ENCODE peak calls at places on chromosome 4, in six cellular contexts. V is HCT116, A is K562, H is HepG2, S is H1, E is GM12878. L is an unnamed sample.

GRCh38 chr4:146450524-146450923 is 71.2 kb downstream of the SLC10A7 start:
- DNase-seq in V (no peak), A (no peak), H (no peak), S (no peak), E (no peak), L (no peak)

GRCh38 chr4:173736840-173737239 is 206.8 kb upstream of the HAND2 start:
- DNase-seq in V (no peak), A (no peak), H (no peak), S (no peak), E (no peak), L (no peak)

GRCh38 chr4:26736621-26737020 is 124.0 kb upstream of the STIM2 start:
- DNase-seq in V (no peak), A (no peak), H (no peak), S (no peak), E (no peak), L (no peak)

GRCh38 chr4:107906458-107907100 is 24.8 kb upstream of the CYP2U1 start:
- DNase-seq in V (no peak), A (no peak), H (no peak), S (no peak), E (no peak), L (no peak)

GRCh38 chr4:124754671-124755070 is 42.1 kb upstream of the ANKRD50 start:
- DNase-seq in V (no peak), A (no peak), H (no peak), S (no peak), E (no peak), L (no peak)

GRCh38 chr4:20638825-20639224 is 61.4 kb upstream of the PACRGL start:
- DNase-seq in V (no peak), A (no peak), H (no peak), S (peak), E (no peak), L (no peak)

GRCh38 chr4:82423245-82424054 is 6.8 kb downstream of the HNRNPDL start:
- DNase-seq in V (no peak), A (no peak), H (no peak), S (no peak), E (no peak), L (no peak)

GRCh38 chr4:17447675-17448298 is 64.1 kb downstream of the QDPR start:
- DNase-seq in V (peak), A (peak), H (peak), S (peak), E (peak), L (peak)

GRCh38 chr4:153573881-153574807 is 108.0 kb downstream of the TMEM131L start:
- DNase-seq in V (peak), A (peak), H (peak), S (no peak), E (no peak), L (no peak)

GRCh38 chr4:134544303-134544761 is 342.7 kb upstream of the PABPC4L start:
- DNase-seq in V (peak), A (no peak), H (no peak), S (no peak), E (no peak), L (no peak)

GRCh38 chr4:85210353-85210752 is 243.9 kb upstream of the WDFY3 start:
- DNase-seq in V (peak), A (no peak), H (no peak), S (no peak), E (no peak), L (no peak)

GRCh38 chr4:24473309-24473721 is 111.0 kb downstream of the DHX15 start:
- DNase-seq in V (no peak), A (peak), H (no peak), S (peak), E (no peak), L (no peak)

GRCh38 chr4:150116506-150116905 is 38.3 kb downstream of the DCLK2 start:
- DNase-seq in V (no peak), A (no peak), H (no peak), S (no peak), E (no peak), L (no peak)

GRCh38 chr4:8831221-8832129 is 40.2 kb downstream of the HMX1 start:
- DNase-seq in V (no peak), A (no peak), H (no peak), S (no peak), E (no peak), L (no peak)

GRCh38 chr4:152729466-152729865 is 49.7 kb upstream of the TMEM154 start:
- DNase-seq in V (no peak), A (no peak), H (no peak), S (no peak), E (no peak), L (no peak)

GRCh38 chr4:7416745-7417432 is 17.8 kb downstream of the PSAPL1 start:
- DNase-seq in V (no peak), A (no peak), H (no peak), S (peak), E (no peak), L (no peak)

GRCh38 chr4:7894677-7895181 is 44.9 kb downstream of the AFAP1 start:
- DNase-seq in V (no peak), A (no peak), H (no peak), S (no peak), E (no peak), L (no peak)

GRCh38 chr4:99504804-99505502 is 5.9 kb upstream of the C4orf17 start:
- DNase-seq in V (no peak), A (no peak), H (no peak), S (no peak), E (no peak), L (no peak)

GRCh38 chr4:178823673-178824072 is 1381.4 kb upstream of the AGA start:
- DNase-seq in V (no peak), A (no peak), H (no peak), S (no peak), E (no peak), L (no peak)

GRCh38 chr4:183960912-183961569 is 55.9 kb downstream of the STOX2 start:
- DNase-seq in V (no peak), A (no peak), H (no peak), S (no peak), E (no peak), L (no peak)

DNA sequence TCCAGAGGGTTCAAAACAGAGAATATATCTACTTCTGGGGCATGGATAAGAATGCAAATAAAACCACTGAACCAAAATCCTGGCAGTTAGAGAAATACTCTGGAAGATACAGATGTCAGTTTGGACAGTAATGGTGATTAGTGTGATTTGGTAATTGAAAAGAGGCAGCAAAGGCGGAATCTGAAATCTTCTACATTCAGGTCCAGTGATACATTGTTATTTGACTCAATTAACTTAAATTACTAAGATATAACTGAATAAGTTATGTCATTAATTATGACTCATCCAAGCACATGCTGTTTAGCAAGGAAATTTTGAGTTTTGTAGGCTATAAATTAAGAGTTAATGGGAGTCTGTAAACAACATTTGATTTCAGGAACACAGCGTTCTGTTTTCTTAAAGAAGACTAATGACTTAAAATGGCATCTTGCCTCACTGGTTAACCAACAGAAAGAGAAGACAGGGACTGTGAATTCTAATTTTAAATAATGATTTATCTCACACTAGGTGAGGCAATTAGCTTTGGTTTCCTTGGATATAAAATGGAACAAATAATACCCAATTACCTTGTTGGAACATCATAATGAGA is 937.1 kb downstream of the PDHA2 start:
- DNase-seq in V (no peak), A (no peak), H (no peak), S (no peak), E (no peak), L (no peak)
- TF ChIP-seq ATF3 in V (no peak), A (no peak), H (no peak), S (no peak), E (no peak), L (no peak)

DNA sequence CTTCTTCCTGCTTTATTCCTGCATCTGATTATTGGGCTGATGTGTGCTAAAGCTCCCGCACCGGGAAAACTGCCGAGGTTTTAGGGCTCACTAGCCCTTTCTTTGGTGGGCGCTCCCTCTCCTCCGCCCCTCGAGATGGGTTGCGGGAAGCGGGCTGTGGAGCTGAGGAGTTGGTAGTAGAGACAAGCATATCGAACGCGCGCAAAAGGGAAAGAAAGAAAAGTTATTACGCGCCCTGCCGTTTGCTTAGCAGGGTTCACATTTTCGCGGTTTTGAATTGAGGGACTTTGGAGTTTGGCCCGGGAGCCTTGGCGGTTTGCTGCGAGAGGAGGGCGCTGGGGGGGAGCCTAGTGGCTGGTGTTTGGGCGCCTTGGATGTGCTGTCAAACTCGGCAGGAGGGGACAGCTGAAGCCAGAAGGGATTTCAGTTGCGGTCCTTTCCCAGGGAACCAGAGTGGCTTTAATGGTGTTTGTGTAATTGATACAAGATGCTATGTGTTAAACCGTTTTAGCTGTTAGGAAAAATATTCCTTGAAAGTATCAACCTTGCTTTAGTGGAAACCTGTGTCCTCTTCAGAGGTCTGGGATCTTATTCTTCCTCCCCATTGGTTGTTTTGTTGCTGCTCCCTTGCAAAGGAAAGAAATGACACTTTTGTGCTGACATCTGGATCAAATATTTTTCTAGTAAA is 1.1 kb downstream of the GAB1 start:
- DNase-seq in V (no peak), A (no peak), H (peak), S (no peak), E (no peak), L (peak)
- TF ChIP-seq ATF3 in V (no peak), A (no peak), H (no peak), S (no peak), E (no peak), L (no peak)

GRCh38 chr4:180827193-180827592 is 1416.0 kb upstream of the TENM3 start:
- DNase-seq in V (no peak), A (no peak), H (peak), S (no peak), E (no peak), L (no peak)

GRCh38 chr4:180832086-180832485 is 1411.1 kb upstream of the TENM3 start:
- DNase-seq in V (no peak), A (no peak), H (no peak), S (no peak), E (no peak), L (no peak)

GRCh38 chr4:180828455-180829018 is 1414.7 kb upstream of the TENM3 start:
- DNase-seq in V (peak), A (no peak), H (peak), S (no peak), E (no peak), L (no peak)

GRCh38 chr4:180823116-180823515 is 1420.1 kb upstream of the TENM3 start:
- DNase-seq in V (no peak), A (no peak), H (no peak), S (no peak), E (no peak), L (no peak)

GRCh38 chr4:180827610-180828009 is 1415.6 kb upstream of the TENM3 start:
- DNase-seq in V (no peak), A (no peak), H (no peak), S (no peak), E (no peak), L (no peak)
- TF ChIP-seq ATF3 in V (no peak), A (no peak), H (no peak), S (no peak), E (no peak), L (no peak)

GRCh38 chr4:3708103-3708510 is 58.1 kb upstream of the ADRA2C start:
- DNase-seq in V (no peak), A (no peak), H (no peak), S (no peak), E (no peak), L (no peak)
- TF ChIP-seq ATF3 in V (no peak), A (no peak), H (no peak), S (no peak), E (no peak), L (no peak)

GRCh38 chr4:155473420-155474095 is 96.8 kb upstream of the MAP9 start:
- DNase-seq in V (no peak), A (no peak), H (no peak), S (no peak), E (no peak), L (no peak)

GRCh38 chr4:155474758-155475157 is 98.0 kb upstream of the MAP9 start:
- DNase-seq in V (no peak), A (no peak), H (no peak), S (no peak), E (no peak), L (no peak)

GRCh38 chr4:155481150-155481549 is 104.4 kb upstream of the MAP9 start:
- DNase-seq in V (no peak), A (no peak), H (no peak), S (no peak), E (no peak), L (no peak)

GRCh38 chr4:155478336-155478825 is 101.6 kb upstream of the MAP9 start:
- DNase-seq in V (no peak), A (no peak), H (no peak), S (no peak), E (no peak), L (no peak)
- TF ChIP-seq ATF3 in V (no peak), A (no peak), H (no peak), S (no peak), E (no peak), L (no peak)

GRCh38 chr4:5036239-5036638 is 15.0 kb upstream of the STK32B start:
- DNase-seq in V (no peak), A (peak), H (no peak), S (no peak), E (no peak), L (no peak)
- TF ChIP-seq ATF3 in V (no peak), A (no peak), H (no peak), S (no peak), E (no peak), L (no peak)

DNA sequence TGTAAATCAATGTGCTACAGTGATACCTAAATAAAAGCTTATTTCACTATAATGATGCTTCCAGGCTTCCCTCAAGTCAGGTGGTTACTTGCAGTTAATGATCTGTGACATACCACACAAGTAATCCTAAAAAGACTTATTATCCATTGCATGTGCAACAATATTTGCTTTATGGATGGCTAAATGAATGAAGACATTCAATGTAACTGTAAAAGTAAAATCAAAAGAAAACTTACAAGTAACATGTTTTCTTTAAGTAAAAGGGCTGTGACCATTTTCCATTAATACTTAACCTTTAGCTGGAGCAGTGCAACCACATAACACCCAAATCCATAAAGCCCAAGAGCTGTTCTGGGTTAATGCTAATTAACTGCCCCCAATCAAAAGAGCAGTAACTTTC is 42.6 kb downstream of the RAB28 start:
- DNase-seq in V (no peak), A (no peak), H (no peak), S (no peak), E (no peak), L (no peak)
- TF ChIP-seq ATF3 in V (no peak), A (no peak), H (no peak), S (no peak), E (no peak), L (no peak)

DNA sequence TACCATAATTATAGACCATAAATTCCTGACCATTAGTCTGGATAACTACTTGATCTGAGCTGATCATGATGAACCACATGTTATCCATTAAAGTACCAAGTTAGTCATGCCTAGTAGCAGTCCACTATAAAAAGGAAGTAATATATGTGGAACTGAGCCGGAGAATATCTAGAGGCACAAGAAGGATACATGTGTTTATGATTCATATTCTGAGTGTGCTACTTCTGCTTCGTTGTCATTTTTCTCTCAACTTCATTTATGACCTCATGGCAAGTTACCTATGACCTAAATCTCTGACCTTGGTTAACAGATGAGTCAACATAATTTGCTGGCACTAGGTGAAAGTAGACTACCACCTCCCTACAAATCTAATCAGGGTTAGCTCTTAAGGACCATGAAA is 56.5 kb upstream of the ANKRD17 start:
- DNase-seq in V (no peak), A (no peak), H (no peak), S (no peak), E (no peak), L (no peak)
- TF ChIP-seq ATF3 in V (no peak), A (no peak), H (no peak), S (no peak), E (no peak), L (no peak)

GRCh38 chr4:148774134-148774533 is 331.9 kb upstream of the NR3C2 start:
- DNase-seq in V (no peak), A (no peak), H (no peak), S (no peak), E (no peak), L (no peak)

GRCh38 chr4:148780426-148781005 is 338.3 kb upstream of the NR3C2 start:
- DNase-seq in V (no peak), A (no peak), H (no peak), S (no peak), E (no peak), L (no peak)

GRCh38 chr4:148779771-148780170 is 337.6 kb upstream of the NR3C2 start:
- DNase-seq in V (no peak), A (no peak), H (no peak), S (no peak), E (no peak), L (no peak)

GRCh38 chr4:148778980-148779675 is 336.9 kb upstream of the NR3C2 start:
- DNase-seq in V (no peak), A (no peak), H (no peak), S (no peak), E (no peak), L (no peak)

GRCh38 chr4:148776944-148777343 is 334.7 kb upstream of the NR3C2 start:
- DNase-seq in V (no peak), A (no peak), H (no peak), S (no peak), E (no peak), L (no peak)
- TF ChIP-seq ATF3 in V (no peak), A (no peak), H (no peak), S (no peak), E (no peak), L (no peak)